ENCODE peak calls at places on chromosome 10, in seven cellular contexts. X is cardiac muscle cell; H is WERI-Rb-1; A is CD8-positive, alpha-beta T cell; M is GM23248; B is psoas muscle; P is naive thymus-derived CD4-positive, alpha-beta T cell. S is an unnamed sample.

GRCh38 chr10:86945361-86946214 is 11.8 kb downstream of the MMRN2 start:
- DNase-seq in P (peak; percentile 10), M (peak; percentile 65), A (peak; percentile 4), H (peak; percentile 75), B (peak; percentile 37), X (peak; percentile 33), S (no peak)

GRCh38 chr10:81570878-81571794 is 303.9 kb upstream of the NRG3 start:
- DNase-seq in B (no peak), X (no peak), M (no peak), P (no peak), H (no peak), A (no peak), S (no peak)

GRCh38 chr10:71713135-71714040 is 6.2 kb downstream of the C10orf105 start:
- DNase-seq in H (peak; percentile 43), M (peak; percentile 98), A (peak; percentile 49), P (no peak), B (peak; percentile 88), X (peak; percentile 97), S (peak; percentile 46)

GRCh38 chr10:72794260-72794659 is 99.3 kb upstream of the OIT3 start:
- DNase-seq in H (no peak), M (peak; percentile 55), P (no peak), X (peak; percentile 31), A (no peak), B (no peak), S (no peak)

GRCh38 chr10:132790934-132791829 is 5.2 kb upstream of the NKX6-2 start:
- DNase-seq in A (no peak), X (no peak), M (no peak), H (no peak), B (no peak), P (no peak), S (no peak)

GRCh38 chr10:80487791-80488538 is 33.9 kb downstream of the TSPAN14 start:
- DNase-seq in P (peak; percentile 51), X (no peak), H (no peak), M (no peak), A (peak; percentile 72), B (no peak), S (no peak)

GRCh38 chr10:84401838-84402611 is 73.6 kb downstream of the CCSER2 start:
- DNase-seq in P (no peak), H (no peak), X (no peak), B (no peak), M (no peak), A (no peak), S (no peak)

GRCh38 chr10:1369665-1370064 is 313.5 kb downstream of the WDR37 start:
- DNase-seq in B (no peak), X (no peak), A (no peak), M (no peak), P (no peak), H (no peak), S (no peak)

GRCh38 chr10:99993994-99994689 is 15.6 kb downstream of the DNMBP start:
- DNase-seq in A (peak; percentile 63), M (peak; percentile 85), P (peak; percentile 72), H (no peak), X (peak; percentile 94), B (peak; percentile 52), S (no peak)

GRCh38 chr10:22022257-22023051 is 18.9 kb upstream of the DNAJC1 start:
- DNase-seq in A (peak; percentile 40), B (peak; percentile 23), H (peak; percentile 37), P (peak; percentile 71), M (no peak), X (peak; percentile 93), S (no peak)

GRCh38 chr10:72079356-72079755 is 9.0 kb downstream of the SPOCK2 start:
- DNase-seq in B (no peak), H (no peak), M (no peak), X (no peak), P (peak; percentile 87), A (peak; percentile 86), S (no peak)

GRCh38 chr10:44030132-44030531 is 354.8 kb downstream of the CXCL12 start:
- DNase-seq in M (no peak), H (peak; percentile 13), X (no peak), A (peak; percentile 22), B (no peak), P (no peak), S (no peak)

GRCh38 chr10:73576890-73577591 is 14.1 kb downstream of the USP54 start:
- DNase-seq in M (peak; percentile 7), A (no peak), X (peak; percentile 24), H (no peak), P (no peak), B (no peak), S (no peak)

GRCh38 chr10:19412531-19412930 is 363.9 kb downstream of the MALRD1 start:
- DNase-seq in H (peak; percentile 6), P (no peak), X (peak; percentile 56), B (no peak), M (peak; percentile 51), A (no peak), S (no peak)

GRCh38 chr10:66591865-66592264 is 334.0 kb upstream of the LRRTM3 start:
- DNase-seq in X (no peak), M (no peak), H (no peak), A (no peak), P (no peak), B (no peak), S (no peak)

GRCh38 chr10:35329520-35329919 is 6.8 kb upstream of the CCNY start:
- DNase-seq in X (no peak), H (peak; percentile 56), B (no peak), M (no peak), P (no peak), A (no peak), S (no peak)

GRCh38 chr10:89404082-89404481 is 10.3 kb upstream of the IFIT5 start:
- DNase-seq in B (no peak), A (no peak), X (peak; percentile 71), P (no peak), M (no peak), H (no peak), S (no peak)

GRCh38 chr10:74784462-74784861 is 41.9 kb upstream of the KAT6B start:
- DNase-seq in A (no peak), X (no peak), M (no peak), H (no peak), P (no peak), B (no peak), S (no peak)

GRCh38 chr10:76430330-76430729 is 998.9 kb downstream of the LRMDA start:
- DNase-seq in X (no peak), M (peak; percentile 46), H (no peak), A (no peak), P (no peak), B (no peak), S (no peak)

GRCh38 chr10:28774051-28774995 is 97.0 kb downstream of the BAMBI start:
- DNase-seq in H (peak; percentile 15), X (no peak), P (no peak), A (no peak), M (no peak), B (no peak), S (no peak)

GRCh38 chr10:6920072-6921019 is 340.3 kb upstream of the PRKCQ start:
- DNase-seq in B (peak; percentile 61), X (peak; percentile 53), P (peak; percentile 72), M (peak; percentile 55), H (peak; percentile 9), A (peak; percentile 78), S (peak; percentile 81)

GRCh38 chr10:8674230-8674629 is 619.7 kb downstream of the GATA3 start:
- DNase-seq in B (no peak), P (no peak), M (no peak), X (no peak), A (no peak), H (no peak), S (no peak)

GRCh38 chr10:80471715-80472233 is 17.7 kb downstream of the TSPAN14 start:
- DNase-seq in H (no peak), X (no peak), M (no peak), B (no peak), A (peak; percentile 48), P (no peak), S (no peak)

GRCh38 chr10:6406220-6407033 is 173.6 kb downstream of the PRKCQ start:
- DNase-seq in H (no peak), B (no peak), P (peak; percentile 21), A (no peak), X (peak; percentile 65), M (peak; percentile 66), S (no peak)

GRCh38 chr10:105797234-105797890 is 1156.3 kb downstream of the SORCS3 start:
- DNase-seq in M (peak; percentile 15), X (peak; percentile 3), H (no peak), B (no peak), P (no peak), A (no peak), S (peak; percentile 5)

DNA sequence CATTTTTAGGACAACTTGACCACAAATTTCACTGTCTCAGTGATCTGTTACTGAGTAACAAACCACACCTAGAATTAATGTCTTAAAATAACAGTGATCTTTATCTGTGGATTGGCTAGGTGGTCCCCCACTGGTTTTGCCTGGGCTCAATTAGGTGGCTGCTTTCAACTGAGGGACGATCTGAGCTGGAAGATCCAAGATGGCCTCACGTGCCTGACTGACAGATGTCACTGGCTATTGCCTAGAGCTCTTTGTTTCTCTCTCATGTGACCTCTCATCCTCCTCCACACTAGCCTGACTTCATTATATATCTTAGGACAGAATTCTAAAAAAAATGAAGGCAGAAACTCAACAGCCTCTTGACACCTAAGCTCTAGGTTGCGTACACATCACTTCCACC is 59.7 kb downstream of the HACD1 start:
- DNase-seq in B (no peak), X (no peak), P (no peak), A (no peak), M (no peak), H (no peak), S (no peak)
- H3K27ac ChIP-seq in B (no peak overlapping the region), X (no peak overlapping the region), P (no peak overlapping the region), A (no peak overlapping the region), M (no peak overlapping the region), H (no peak overlapping the region), S (no peak overlapping the region)

DNA sequence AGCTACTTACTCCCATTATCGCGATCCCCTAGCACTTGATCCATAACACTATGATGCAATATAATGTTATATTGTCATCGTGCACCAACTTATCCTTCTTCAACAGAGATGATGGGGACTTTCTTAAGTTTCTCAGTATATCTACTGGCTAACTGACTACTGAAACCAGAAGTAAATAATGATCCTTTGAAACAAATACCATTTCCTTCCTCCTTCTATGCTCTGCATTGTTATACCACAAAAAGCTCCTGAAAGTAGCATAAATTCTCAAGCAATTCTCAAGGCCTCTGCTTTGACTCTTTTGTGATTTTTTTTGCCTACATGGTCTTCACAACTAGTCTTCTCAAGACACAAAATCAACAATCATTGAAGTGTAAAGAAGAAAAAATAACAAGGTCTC is 68.9 kb downstream of the HTR7 start:
- DNase-seq in P (no peak), B (no peak), M (no peak), X (no peak), H (no peak), A (no peak), S (no peak)
- H3K27ac ChIP-seq in P (no peak overlapping the region), B (no peak overlapping the region), M (no peak overlapping the region), X (no peak overlapping the region), H (no peak overlapping the region), A (no peak overlapping the region), S (no peak overlapping the region)

DNA sequence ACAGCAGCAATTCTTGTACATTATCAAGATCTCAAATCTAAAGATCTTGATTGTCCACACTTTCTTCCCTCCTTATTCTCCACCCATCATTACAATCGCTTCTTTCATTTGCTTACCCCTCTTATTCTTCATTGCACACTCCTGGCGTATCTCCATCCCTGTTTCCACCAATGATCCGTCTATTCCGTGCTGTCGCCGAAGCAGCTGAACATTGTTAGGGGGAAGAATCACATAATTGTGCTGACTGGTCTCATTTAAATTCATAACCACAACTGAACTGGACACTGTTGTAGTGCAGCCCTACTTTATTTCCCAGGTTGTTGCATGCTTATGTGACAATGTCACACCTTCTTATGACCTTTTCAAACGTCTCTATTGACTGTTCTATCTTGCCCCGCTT is 18.9 kb upstream of the NRP1 start:
- DNase-seq in B (no peak), A (no peak), H (no peak), P (no peak), M (no peak), X (no peak), S (no peak)
- H3K27ac ChIP-seq in B (no peak overlapping the region), A (no peak overlapping the region), H (no peak overlapping the region), P (no peak overlapping the region), M (no peak overlapping the region), X (no peak overlapping the region), S (peak overlapping the region; percentile 18)

GRCh38 chr10:16987976-16988610 is 141.5 kb downstream of the CUBN start:
- DNase-seq in X (peak; percentile 57), M (peak; percentile 27), P (no peak), B (no peak), H (no peak), A (no peak), S (no peak)
- H3K27ac ChIP-seq in X (no peak overlapping the region), M (peak overlapping the region; percentile 96), P (no peak overlapping the region), B (peak overlapping the region; percentile 70), H (no peak overlapping the region), A (no peak overlapping the region), S (peak overlapping the region; percentile 88)